ENCODE peak calls at places on chromosome 10, in six cellular contexts. A is ovary, U is upper lobe of right lung, T is psoas muscle, O is cardiac muscle cell, H is endodermal cell. E is an unnamed sample. For H3K4me1, the result is how much of the 10 kb centered on the place peaks cover.

GRCh38 chr10:46028584-46029570 is 1.5 kb downstream of the NCOA4 start:
- DNase-seq in H (no peak), O (peak), U (no peak), A (no peak), T (no peak), E (no peak)

GRCh38 chr10:33314788-33315561 is 19.5 kb downstream of the NRP1 start:
- DNase-seq in U (no peak), O (peak), T (no peak), H (no peak), A (no peak), E (no peak)

GRCh38 chr10:86393401-86393800 is 26.8 kb upstream of the GRID1 start:
- DNase-seq in O (no peak), U (no peak), H (no peak), T (no peak), A (no peak), E (no peak)

GRCh38 chr10:33129181-33129928 is 171.3 kb upstream of the ITGB1 start:
- DNase-seq in O (peak), A (no peak), U (no peak), H (no peak), T (peak), E (no peak)

GRCh38 chr10:74008212-74008731 is 10.4 kb downstream of the VCL start:
- DNase-seq in A (no peak), O (peak), U (no peak), T (no peak), H (no peak), E (no peak)

GRCh38 chr10:62582098-62582705 is 208.0 kb downstream of the ZNF365 start:
- DNase-seq in A (no peak), O (no peak), U (no peak), T (no peak), H (no peak), E (no peak)

GRCh38 chr10:15370212-15370740 is 813 bp downstream of the FAM171A1 start:
- DNase-seq in U (no peak), O (peak), T (peak), A (peak), H (peak), E (no peak)

GRCh38 chr10:22053048-22053447 is 49.5 kb upstream of the DNAJC1 start:
- DNase-seq in T (no peak), A (no peak), U (no peak), O (no peak), H (no peak), E (no peak)

GRCh38 chr10:73991846-73992245 is 6.1 kb upstream of the VCL start:
- DNase-seq in A (no peak), H (no peak), T (peak), O (no peak), U (peak), E (no peak)

GRCh38 chr10:118908487-118909280 is 120.8 kb upstream of the NANOS1 start:
- DNase-seq in A (no peak), T (no peak), H (no peak), O (no peak), U (no peak), E (no peak)

GRCh38 chr10:13775786-13776780 is 189.3 kb downstream of the PRPF18 start:
- DNase-seq in H (no peak), T (no peak), O (peak), A (no peak), U (no peak), E (no peak)

GRCh38 chr10:66837335-66837734 is 88.5 kb upstream of the LRRTM3 start:
- DNase-seq in O (peak), A (no peak), U (no peak), H (no peak), T (no peak), E (no peak)

GRCh38 chr10:21314906-21315305 is 210.6 kb downstream of the SKIDA1 start:
- DNase-seq in U (no peak), O (no peak), A (peak), T (no peak), H (no peak), E (no peak)

GRCh38 chr10:129877773-129878371 is 86.2 kb downstream of the EBF3 start:
- DNase-seq in T (peak), U (no peak), A (no peak), H (peak), O (peak), E (no peak)

GRCh38 chr10:117320050-117320665 is 55.1 kb downstream of the PDZD8 start:
- DNase-seq in A (no peak), O (peak), H (no peak), U (no peak), T (no peak), E (no peak)

GRCh38 chr10:79243211-79244067 is 103.8 kb upstream of the PPIF start:
- DNase-seq in T (peak), H (peak), A (peak), O (no peak), U (peak), E (no peak)

GRCh38 chr10:125159932-125160855 is at the start of gene CTBP2:
- DNase-seq in U (peak), H (peak), A (peak), O (peak), T (peak), E (no peak)

GRCh38 chr10:92014620-92015019 is 91.0 kb downstream of the BTAF1 start:
- DNase-seq in H (no peak), T (no peak), O (no peak), A (no peak), U (no peak), E (no peak)

GRCh38 chr10:34124522-34125035 is 690.5 kb downstream of the PARD3 start:
- DNase-seq in T (no peak), A (no peak), O (peak), U (no peak), H (peak), E (no peak)

GRCh38 chr10:132226586-132227405 is 40.0 kb downstream of the DPYSL4 start:
- DNase-seq in H (no peak), T (no peak), O (no peak), U (no peak), A (no peak), E (no peak)

GRCh38 chr10:103695584-103696005 is 159.8 kb downstream of the SH3PXD2A start:
- DNase-seq in H (no peak), U (no peak), A (no peak), T (peak), O (peak), E (no peak)

GRCh38 chr10:96663794-96664193 is 56.5 kb downstream of the PIK3AP1 start:
- DNase-seq in T (no peak), U (no peak), O (no peak), A (no peak), H (no peak), E (no peak)

GRCh38 chr10:101694674-101695403 is at the start of gene FBXW4:
- DNase-seq in A (peak), T (peak), O (peak), H (peak), U (peak), E (no peak)

GRCh38 chr10:69801094-69801433 is 642 bp upstream of the COL13A1 start:
- DNase-seq in H (peak), O (peak), A (no peak), T (peak), U (peak), E (no peak)

GRCh38 chr10:47040681-47041080 is 129.5 kb downstream of the PTPN20 start:
- DNase-seq in T (peak), U (no peak), A (no peak), O (no peak), H (no peak), E (no peak)

GRCh38 chr10:76306859-76307258 is 875.4 kb downstream of the LRMDA start:
- DNase-seq in H (no peak), T (no peak), U (no peak), A (no peak), O (peak), E (no peak)

GRCh38 chr10:13731799-13732198 is 145.0 kb downstream of the PRPF18 start:
- DNase-seq in O (no peak), U (no peak), T (no peak), A (no peak), H (no peak), E (no peak)

DNA sequence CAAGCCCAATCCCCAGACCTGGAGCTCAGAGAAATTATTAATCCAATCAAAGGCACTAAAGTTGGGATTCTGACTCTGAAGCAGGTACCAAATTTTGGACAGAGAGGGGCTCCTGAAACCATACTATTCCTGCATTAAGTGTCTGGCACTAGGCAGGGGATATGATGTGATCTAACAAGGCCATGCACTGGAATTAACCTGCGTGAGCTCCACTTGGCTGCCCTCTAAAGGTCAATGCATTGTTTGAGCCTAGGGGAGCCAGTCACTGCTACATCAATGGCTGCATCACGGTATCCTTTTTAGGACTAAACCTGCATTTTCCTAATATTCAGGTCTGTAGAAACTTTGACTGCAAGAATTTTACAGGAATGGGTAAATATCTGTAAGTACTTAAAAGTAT is 42.1 kb downstream of the ST8SIA6 start:
- DNase-seq in T (no peak), O (no peak), A (no peak), U (no peak), H (peak), E (no peak)
- TF ChIP-seq CTCF in T (no peak), O (no peak), A (no peak), U (no peak), H (peak), E (no peak)

GRCh38 chr10:58351616-58352578 is 17.1 kb downstream of the UBE2D1 start:
- DNase-seq in H (no peak), A (no peak), U (no peak), T (no peak), O (no peak), E (no peak)
- H3K4me1 ChIP-seq in H (under half), A (under half), U (under half), T (half or more), O (under half), E (under half)

DNA sequence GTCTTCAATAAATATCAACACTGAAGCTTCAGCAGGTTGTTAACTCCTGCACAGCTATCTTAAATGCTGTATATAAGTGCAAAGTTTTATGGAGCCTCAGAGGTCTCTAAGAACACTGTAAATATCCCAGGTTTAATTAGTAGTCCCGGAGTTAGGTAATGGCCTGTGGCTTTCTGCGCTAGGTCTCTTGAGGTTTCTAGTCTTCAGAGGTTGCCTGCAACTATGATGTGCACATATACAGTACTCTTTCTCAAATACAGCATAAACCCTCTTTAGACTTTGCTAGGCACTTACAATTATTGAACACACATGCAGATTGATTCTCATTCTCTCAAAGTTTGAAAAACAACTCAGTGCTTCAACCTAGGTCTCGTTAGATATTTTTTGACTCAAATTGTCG is 2.3 kb downstream of the KLLN start:
- DNase-seq in O (no peak), T (no peak), A (no peak), U (no peak), H (no peak), E (no peak)
- H3K4me3 ChIP-seq in O (peak), T (no peak), A (peak), U (peak), H (peak), E (peak)

GRCh38 chr10:106089855-106090254 is 1074.7 kb downstream of the SORCS1 start:
- DNase-seq in A (no peak), U (no peak), T (no peak), O (no peak), H (no peak), E (no peak)
- TF ChIP-seq CTCF in A (no peak), U (no peak), T (no peak), O (no peak), H (no peak), E (no peak)

GRCh38 chr10:26464632-26465280 is 26.6 kb downstream of the APBB1IP start:
- DNase-seq in A (no peak), O (no peak), H (no peak), U (no peak), T (no peak), E (no peak)
- H3K4me1 ChIP-seq in A (under half), O (under half), H (under half), U (under half), T (under half), E (under half)

GRCh38 chr10:113132651-113133088 is 182.6 kb downstream of the TCF7L2 start:
- DNase-seq in T (no peak), A (no peak), H (peak), O (peak), U (no peak), E (no peak)

GRCh38 chr10:113135025-113135424 is 185.0 kb downstream of the TCF7L2 start:
- DNase-seq in O (no peak), T (no peak), U (no peak), A (no peak), H (no peak), E (no peak)

GRCh38 chr10:113131611-113132330 is 181.7 kb downstream of the TCF7L2 start:
- DNase-seq in T (no peak), H (no peak), O (peak), A (no peak), U (no peak), E (no peak)

GRCh38 chr10:113129117-113129516 is 179.1 kb downstream of the TCF7L2 start:
- DNase-seq in H (no peak), A (no peak), U (no peak), T (no peak), O (no peak), E (no peak)

GRCh38 chr10:113133497-113133896 is 183.4 kb downstream of the TCF7L2 start:
- DNase-seq in H (no peak), T (no peak), U (no peak), O (peak), A (no peak), E (no peak)
- H3K4me3 ChIP-seq in H (no peak), T (no peak), U (no peak), O (no peak), A (no peak), E (no peak)

GRCh38 chr10:72276421-72277339 is 3.0 kb downstream of the DDIT4 start:
- DNase-seq in A (no peak), O (peak), T (no peak), H (no peak), U (no peak), E (no peak)

GRCh38 chr10:72276013-72276387 is 2.3 kb downstream of the DDIT4 start:
- DNase-seq in O (peak), A (peak), U (no peak), T (no peak), H (no peak), E (no peak)

GRCh38 chr10:72277996-72278667 is 4.4 kb downstream of the DDIT4 start:
- DNase-seq in H (no peak), T (no peak), U (no peak), A (no peak), O (peak), E (no peak)

GRCh38 chr10:72277340-72277995 is 3.7 kb downstream of the DDIT4 start:
- DNase-seq in H (no peak), O (peak), T (no peak), A (no peak), U (no peak), E (no peak)

GRCh38 chr10:72278668-72279393 is 5.1 kb downstream of the DDIT4 start:
- DNase-seq in A (no peak), O (no peak), U (no peak), H (no peak), T (no peak), E (no peak)
- TF ChIP-seq CTCF in A (no peak), O (no peak), U (no peak), H (peak), T (no peak), E (no peak)

GRCh38 chr10:114521250-114521649 is 116.9 kb upstream of the AFAP1L2 start:
- DNase-seq in U (no peak), A (no peak), H (no peak), O (no peak), T (no peak), E (no peak)
- H3K4me1 ChIP-seq in U (under half), A (under half), H (under half), O (half or more), T (under half), E (half or more)